ENCODE peak calls at places on chromosomes 13 and 19, in six cellular contexts. A is T-helper 9 cell; M is mucosa of descending colon; Y is HFFc6; Q is HFF-Myc; X is activated CD4-positive, alpha-beta T cell treated with anti-CD3 and anti-CD28 coated beads, Interleukin-2, amount 50 U/mL, for 24 hours. F is an unnamed sample.

GRCh38 chr13:74301200-74302063 is 167.2 kb upstream of the KLF12 start:
- DNase-seq in A (no peak), M (no peak), Y (no peak), Q (no peak), X (no peak), F (no peak)

GRCh38 chr13:98265669-98266551 is 88.8 kb upstream of the RNF113B start:
- DNase-seq in A (no peak), M (peak), Y (no peak), Q (no peak), X (no peak), F (no peak)

GRCh38 chr19:1035998-1036621 is 3.8 kb upstream of the ABCA7 start:
- DNase-seq in A (no peak), M (no peak), Y (no peak), Q (no peak), X (no peak), F (no peak)

GRCh38 chr13:23541221-23541620 is 29.0 kb upstream of the TNFRSF19 start:
- DNase-seq in A (no peak), M (no peak), Y (no peak), Q (no peak), X (no peak), F (no peak)

GRCh38 chr19:35720648-35721047 is 2.8 kb downstream of the KMT2B start:
- DNase-seq in A (no peak), M (no peak), Y (no peak), Q (no peak), X (no peak), F (no peak)

GRCh38 chr13:38897521-38897920 is 93.1 kb downstream of the STOML3 start:
- DNase-seq in A (no peak), M (no peak), Y (no peak), Q (no peak), X (no peak), F (no peak)

GRCh38 chr13:84137292-84137691 is 255.0 kb upstream of the SLITRK1 start:
- DNase-seq in A (peak), M (no peak), Y (peak), Q (no peak), X (peak), F (peak)

GRCh38 chr19:40279120-40279551 is 6.0 kb downstream of the AKT2 start:
- DNase-seq in A (no peak), M (peak), Y (no peak), Q (no peak), X (no peak), F (no peak)

GRCh38 chr19:46963093-46963734 is 56.4 kb upstream of the NPAS1 start:
- DNase-seq in A (no peak), M (no peak), Y (peak), Q (peak), X (no peak), F (no peak)

GRCh38 chr13:79749985-79750551 is 269.1 kb downstream of the NDFIP2 start:
- DNase-seq in A (no peak), M (no peak), Y (peak), Q (peak), X (no peak), F (no peak)

GRCh38 chr19:13095393-13095784 is 7.3 kb downstream of the LYL1 start:
- DNase-seq in A (no peak), M (no peak), Y (no peak), Q (no peak), X (no peak), F (no peak)

GRCh38 chr19:21256722-21257121 is 72.5 kb downstream of the ZNF708 start:
- DNase-seq in A (no peak), M (no peak), Y (peak), Q (no peak), X (no peak), F (no peak)

GRCh38 chr19:42092350-42092749 is 16.4 kb downstream of the ZNF574 start:
- DNase-seq in A (peak), M (peak), Y (no peak), Q (no peak), X (no peak), F (peak)

GRCh38 chr13:109345433-109345941 is 440.9 kb downstream of the IRS2 start:
- DNase-seq in A (no peak), M (no peak), Y (peak), Q (no peak), X (no peak), F (no peak)

GRCh38 chr13:102400619-102401125 is 1.2 kb downstream of the FGF14 start:
- DNase-seq in A (no peak), M (no peak), Y (no peak), Q (no peak), X (no peak), F (no peak)

GRCh38 chr13:59133903-59134302 is 1029.8 kb downstream of the DIAPH3 start:
- DNase-seq in A (no peak), M (no peak), Y (no peak), Q (no peak), X (no peak), F (no peak)

GRCh38 chr19:34489175-34489574 is 7.6 kb downstream of the WTIP start:
- DNase-seq in A (no peak), M (no peak), Y (no peak), Q (no peak), X (no peak), F (no peak)

GRCh38 chr19:17772172-17772571 is 20.9 kb downstream of the FCHO1 start:
- DNase-seq in A (no peak), M (no peak), Y (peak), Q (no peak), X (no peak), F (no peak)

GRCh38 chr13:57418067-57418677 is 213.4 kb upstream of the PCDH17 start:
- DNase-seq in A (no peak), M (no peak), Y (no peak), Q (no peak), X (no peak), F (no peak)

GRCh38 chr19:13071444-13072205 is 31.0 kb downstream of the LYL1 start:
- DNase-seq in A (no peak), M (no peak), Y (no peak), Q (no peak), X (no peak), F (no peak)

GRCh38 chr13:75771818-75772217 is 135.7 kb downstream of the LMO7 start:
- DNase-seq in A (no peak), M (no peak), Y (peak), Q (no peak), X (no peak), F (no peak)

F was measured in T-helper 2 cell.